ENCODE peak calls at places on chromosomes 3 and 15, in eight cellular contexts. One of them, this sample, is unnamed.

GRCh38 chr3:8110966-8111798 is 390.4 kb upstream of the LMCD1 start:
- DNase-seq in stomach: peak
- DNase-seq in left ventricle myocardium superior: no peak
- DNase-seq in glomerular endothelial cell: peak
- DNase-seq in mucosa of gallbladder: peak
- DNase-seq in foreskin fibroblast: no peak
- DNase-seq in dorsolateral prefrontal cortex: no peak
- DNase-seq in T-helper 17 cell: peak
- DNase-seq in this sample: peak

GRCh38 chr15:91866971-91867372 is 13.5 kb downstream of the SLCO3A1 start:
- DNase-seq in stomach: no peak
- DNase-seq in left ventricle myocardium superior: peak
- DNase-seq in glomerular endothelial cell: no peak
- DNase-seq in mucosa of gallbladder: peak
- DNase-seq in foreskin fibroblast: no peak
- DNase-seq in dorsolateral prefrontal cortex: peak
- DNase-seq in T-helper 17 cell: no peak
- DNase-seq in this sample: no peak

GRCh38 chr3:15042936-15043335 is 22.2 kb downstream of the MRPS25 start:
- DNase-seq in stomach: no peak
- DNase-seq in left ventricle myocardium superior: no peak
- DNase-seq in glomerular endothelial cell: no peak
- DNase-seq in mucosa of gallbladder: no peak
- DNase-seq in foreskin fibroblast: no peak
- DNase-seq in dorsolateral prefrontal cortex: no peak
- DNase-seq in T-helper 17 cell: no peak
- DNase-seq in this sample: no peak

GRCh38 chr15:29687939-29688884 is 134.1 kb downstream of the TJP1 start:
- DNase-seq in stomach: peak
- DNase-seq in left ventricle myocardium superior: no peak
- DNase-seq in glomerular endothelial cell: no peak
- DNase-seq in mucosa of gallbladder: peak
- DNase-seq in foreskin fibroblast: no peak
- DNase-seq in dorsolateral prefrontal cortex: no peak
- DNase-seq in T-helper 17 cell: no peak
- DNase-seq in this sample: no peak

GRCh38 chr3:194867270-194867983 is 181.7 kb downstream of the FAM43A start:
- DNase-seq in stomach: peak
- DNase-seq in left ventricle myocardium superior: peak
- DNase-seq in glomerular endothelial cell: peak
- DNase-seq in mucosa of gallbladder: no peak
- DNase-seq in foreskin fibroblast: no peak
- DNase-seq in dorsolateral prefrontal cortex: no peak
- DNase-seq in T-helper 17 cell: no peak
- DNase-seq in this sample: no peak

GRCh38 chr3:140117111-140117526 is 182.1 kb downstream of the CLSTN2 start:
- DNase-seq in stomach: no peak
- DNase-seq in left ventricle myocardium superior: no peak
- DNase-seq in glomerular endothelial cell: no peak
- DNase-seq in mucosa of gallbladder: no peak
- DNase-seq in foreskin fibroblast: no peak
- DNase-seq in dorsolateral prefrontal cortex: no peak
- DNase-seq in T-helper 17 cell: no peak
- DNase-seq in this sample: no peak

GRCh38 chr3:13533823-13534435 is 15.0 kb upstream of the FBLN2 start:
- DNase-seq in stomach: no peak
- DNase-seq in left ventricle myocardium superior: peak
- DNase-seq in glomerular endothelial cell: no peak
- DNase-seq in mucosa of gallbladder: no peak
- DNase-seq in foreskin fibroblast: no peak
- DNase-seq in dorsolateral prefrontal cortex: no peak
- DNase-seq in T-helper 17 cell: no peak
- DNase-seq in this sample: no peak

GRCh38 chr3:183265713-183266417 is 12.8 kb downstream of the B3GNT5 start:
- DNase-seq in stomach: peak
- DNase-seq in left ventricle myocardium superior: no peak
- DNase-seq in glomerular endothelial cell: no peak
- DNase-seq in mucosa of gallbladder: peak
- DNase-seq in foreskin fibroblast: peak
- DNase-seq in dorsolateral prefrontal cortex: no peak
- DNase-seq in T-helper 17 cell: no peak
- DNase-seq in this sample: peak

GRCh38 chr3:65741540-65741939 is 297.2 kb downstream of the MAGI1 start:
- DNase-seq in stomach: no peak
- DNase-seq in left ventricle myocardium superior: no peak
- DNase-seq in glomerular endothelial cell: no peak
- DNase-seq in mucosa of gallbladder: no peak
- DNase-seq in foreskin fibroblast: no peak
- DNase-seq in dorsolateral prefrontal cortex: no peak
- DNase-seq in T-helper 17 cell: no peak
- DNase-seq in this sample: no peak

GRCh38 chr3:55721716-55722484 is 234.8 kb upstream of the WNT5A start:
- DNase-seq in stomach: peak
- DNase-seq in left ventricle myocardium superior: peak
- DNase-seq in glomerular endothelial cell: no peak
- DNase-seq in mucosa of gallbladder: no peak
- DNase-seq in foreskin fibroblast: peak
- DNase-seq in dorsolateral prefrontal cortex: no peak
- DNase-seq in T-helper 17 cell: no peak
- DNase-seq in this sample: no peak

GRCh38 chr15:44034933-44035624 is 160.0 kb downstream of the FRMD5 start:
- DNase-seq in stomach: no peak
- DNase-seq in left ventricle myocardium superior: no peak
- DNase-seq in glomerular endothelial cell: no peak
- DNase-seq in mucosa of gallbladder: no peak
- DNase-seq in foreskin fibroblast: peak
- DNase-seq in dorsolateral prefrontal cortex: no peak
- DNase-seq in T-helper 17 cell: no peak
- DNase-seq in this sample: no peak

GRCh38 chr3:129794319-129795201 is 99.0 kb downstream of the TMCC1 start:
- DNase-seq in stomach: peak
- DNase-seq in left ventricle myocardium superior: peak
- DNase-seq in glomerular endothelial cell: no peak
- DNase-seq in mucosa of gallbladder: peak
- DNase-seq in foreskin fibroblast: no peak
- DNase-seq in dorsolateral prefrontal cortex: no peak
- DNase-seq in T-helper 17 cell: no peak
- DNase-seq in this sample: peak

GRCh38 chr3:87727783-87728182 is 331.0 kb downstream of the CGGBP1 start:
- DNase-seq in stomach: no peak
- DNase-seq in left ventricle myocardium superior: no peak
- DNase-seq in glomerular endothelial cell: no peak
- DNase-seq in mucosa of gallbladder: no peak
- DNase-seq in foreskin fibroblast: no peak
- DNase-seq in dorsolateral prefrontal cortex: no peak
- DNase-seq in T-helper 17 cell: no peak
- DNase-seq in this sample: no peak

GRCh38 chr15:98853593-98854420 is 153.8 kb downstream of the PGPEP1L start:
- DNase-seq in stomach: no peak
- DNase-seq in left ventricle myocardium superior: no peak
- DNase-seq in glomerular endothelial cell: no peak
- DNase-seq in mucosa of gallbladder: no peak
- DNase-seq in foreskin fibroblast: no peak
- DNase-seq in dorsolateral prefrontal cortex: no peak
- DNase-seq in T-helper 17 cell: no peak
- DNase-seq in this sample: no peak

GRCh38 chr3:186220886-186221285 is 112.0 kb upstream of the ETV5 start:
- DNase-seq in stomach: no peak
- DNase-seq in left ventricle myocardium superior: peak
- DNase-seq in glomerular endothelial cell: no peak
- DNase-seq in mucosa of gallbladder: no peak
- DNase-seq in foreskin fibroblast: no peak
- DNase-seq in dorsolateral prefrontal cortex: peak
- DNase-seq in T-helper 17 cell: no peak
- DNase-seq in this sample: no peak

GRCh38 chr3:100316656-100317069 is 17.9 kb upstream of the NIT2 start:
- DNase-seq in stomach: no peak
- DNase-seq in left ventricle myocardium superior: peak
- DNase-seq in glomerular endothelial cell: peak
- DNase-seq in mucosa of gallbladder: peak
- DNase-seq in foreskin fibroblast: peak
- DNase-seq in dorsolateral prefrontal cortex: no peak
- DNase-seq in T-helper 17 cell: peak
- DNase-seq in this sample: peak

GRCh38 chr3:24220859-24221657 is 273.6 kb downstream of the THRB start:
- DNase-seq in stomach: no peak
- DNase-seq in left ventricle myocardium superior: no peak
- DNase-seq in glomerular endothelial cell: no peak
- DNase-seq in mucosa of gallbladder: peak
- DNase-seq in foreskin fibroblast: peak
- DNase-seq in dorsolateral prefrontal cortex: no peak
- DNase-seq in T-helper 17 cell: no peak
- DNase-seq in this sample: peak

GRCh38 chr3:13420051-13420816 is at the start of gene NUP210:
- DNase-seq in stomach: peak
- DNase-seq in left ventricle myocardium superior: peak
- DNase-seq in glomerular endothelial cell: no peak
- DNase-seq in mucosa of gallbladder: no peak
- DNase-seq in foreskin fibroblast: no peak
- DNase-seq in dorsolateral prefrontal cortex: no peak
- DNase-seq in T-helper 17 cell: peak
- DNase-seq in this sample: no peak

GRCh38 chr3:23573827-23574226 is 231.9 kb upstream of the UBE2E1 start:
- DNase-seq in stomach: no peak
- DNase-seq in left ventricle myocardium superior: no peak
- DNase-seq in glomerular endothelial cell: no peak
- DNase-seq in mucosa of gallbladder: no peak
- DNase-seq in foreskin fibroblast: no peak
- DNase-seq in dorsolateral prefrontal cortex: no peak
- DNase-seq in T-helper 17 cell: no peak
- DNase-seq in this sample: no peak

GRCh38 chr3:173708191-173708590 is 310.6 kb downstream of the NLGN1 start:
- DNase-seq in stomach: no peak
- DNase-seq in left ventricle myocardium superior: no peak
- DNase-seq in glomerular endothelial cell: no peak
- DNase-seq in mucosa of gallbladder: no peak
- DNase-seq in foreskin fibroblast: no peak
- DNase-seq in dorsolateral prefrontal cortex: no peak
- DNase-seq in T-helper 17 cell: no peak
- DNase-seq in this sample: no peak

This sample was measured in Panc1.